ENCODE peak calls at places on chromosomes 13 and 19, in four cellular contexts. H is prostate gland; S is aorta; E is stimulated activated naive B cell treated with anti-CD40 and anti-IgM and Interleukin-4, amounts not matched to agents 10 μg/mL and 1 μg/mL and 100 μg/mL, for 72 hours. K is an unnamed sample.
A peak's percentile ranks its signal among the peaks of the same experiment; 100 is the strongest.

GRCh38 chr13:39036212-39036611 is 1.7 kb downstream of the PROSER1 start:
- DNase-seq in H (no peak), S (no peak), E (no peak), K (no peak)

GRCh38 chr19:30742981-30743380 is 370.8 kb downstream of the ZNF536 start:
- DNase-seq in S (no peak), E (no peak), H (no peak), K (no peak)

GRCh38 chr13:97946951-97947588 is 6.4 kb upstream of the IPO5 start:
- DNase-seq in E (no peak), H (no peak), S (no peak), K (no peak)

GRCh38 chr19:1133471-1133929 is 29.7 kb downstream of the GPX4 start:
- DNase-seq in H (no peak), E (peak; percentile 46), S (no peak), K (peak; percentile 68)

GRCh38 chr19:18418034-18418724 is 1.0 kb upstream of the SSBP4 start:
- DNase-seq in H (no peak), E (no peak), S (peak; percentile 87), K (peak; percentile 69)

GRCh38 chr13:109790951-109791605 is 4.7 kb upstream of the IRS2 start:
- DNase-seq in S (no peak), H (no peak), E (no peak), K (no peak)

GRCh38 chr13:112769615-112770014 is 79.8 kb downstream of the ATP11A start:
- DNase-seq in E (no peak), S (peak; percentile 42), H (no peak), K (no peak)

GRCh38 chr19:590396-590745 is 690 bp downstream of the HCN2 start:
- DNase-seq in E (no peak), S (no peak), H (no peak), K (no peak)

GRCh38 chr19:53422551-53422950 is 9.2 kb upstream of the ZNF761 start:
- DNase-seq in S (no peak), E (no peak), H (no peak), K (no peak)

GRCh38 chr19:58586131-58586765 is 13.1 kb upstream of the MZF1 start:
- DNase-seq in E (no peak), H (no peak), S (peak; percentile 65), K (no peak)

GRCh38 chr19:13953021-13953531 is 767 bp downstream of the DCAF15 start:
- DNase-seq in H (peak; percentile 21), E (no peak), S (peak; percentile 76), K (no peak)

GRCh38 chr19:6723738-6724137 is 3.3 kb upstream of the C3 start:
- DNase-seq in E (no peak), H (no peak), S (peak; percentile 44), K (no peak)

GRCh38 chr19:704447-704741 is 4.3 kb upstream of the PALM start:
- DNase-seq in H (no peak), S (no peak), E (no peak), K (no peak)

GRCh38 chr19:43470288-43470687 is 4.9 kb upstream of the LYPD3 start:
- DNase-seq in E (no peak), H (no peak), S (no peak), K (no peak)

GRCh38 chr13:113083402-113084061 is 22.1 kb upstream of the F7 start:
- DNase-seq in H (peak; percentile 76), S (no peak), E (no peak), K (no peak)

GRCh38 chr19:45423589-45424190 is at the start of gene ERCC1:
- DNase-seq in E (peak; percentile 90), H (peak; percentile 92), S (peak; percentile 99), K (peak; percentile 96)

GRCh38 chr19:13260883-13261653 is 110.9 kb downstream of the IER2 start:
- DNase-seq in E (peak; percentile 59), S (no peak), H (no peak), K (peak; percentile 51)

GRCh38 chr13:94268661-94269060 is 210.8 kb downstream of the DCT start:
- DNase-seq in H (no peak), S (no peak), E (no peak), K (no peak)

GRCh38 chr19:40143612-40144011 is 47.6 kb upstream of the MAP3K10 start:
- DNase-seq in S (no peak), E (no peak), H (no peak), K (no peak)

GRCh38 chr13:25816239-25816638 is 235.6 kb downstream of the SHISA2 start:
- DNase-seq in S (no peak), H (no peak), E (no peak), K (no peak)

GRCh38 chr19:12779162-12779993 is 4.0 kb upstream of the HOOK2 start:
- DNase-seq in S (peak; percentile 89), H (no peak), E (no peak), K (peak; percentile 73)

GRCh38 chr19:16136185-16137067 is 7.1 kb upstream of the HSH2D start:
- DNase-seq in S (no peak), E (no peak), H (no peak), K (no peak)

GRCh38 chr19:29524912-29525870 is 603 bp upstream of the VSTM2B start:
- DNase-seq in E (no peak), H (no peak), S (peak; percentile 34), K (no peak)

GRCh38 chr13:69755101-69755500 is 352.5 kb upstream of the ATXN8OS start:
- DNase-seq in E (no peak), S (no peak), H (no peak), K (no peak)

GRCh38 chr13:21901326-21901725 is 230.5 kb downstream of the FGF9 start:
- DNase-seq in H (no peak), E (no peak), S (no peak), K (no peak)

GRCh38 chr13:109977212-109977968 is 191.0 kb upstream of the IRS2 start:
- DNase-seq in E (no peak), S (no peak), H (no peak), K (no peak)

GRCh38 chr13:50208826-50209335 is 193.6 kb downstream of the KCNRG start:
- DNase-seq in S (no peak), E (peak; percentile 35), H (no peak), K (peak; percentile 45)

GRCh38 chr19:45182758-45183157 is 4.2 kb downstream of the BLOC1S3 start:
- DNase-seq in H (no peak), S (no peak), E (no peak), K (no peak)

GRCh38 chr13:24106429-24106828 is 54.1 kb upstream of the SPATA13 start:
- DNase-seq in S (no peak), E (no peak), H (no peak), K (no peak)

GRCh38 chr13:113784645-113785024 is 25.6 kb downstream of the TMEM255B start:
- DNase-seq in S (no peak), H (no peak), E (no peak), K (no peak)

GRCh38 chr13:95714142-95714832 is 37.3 kb downstream of the DNAJC3 start:
- DNase-seq in H (no peak), E (no peak), S (no peak), K (no peak)

GRCh38 chr13:25249001-25249543 is 38.2 kb downstream of the MTMR6 start:
- DNase-seq in E (no peak), H (no peak), S (no peak), K (no peak)

GRCh38 chr19:41933131-41933458 is 4.8 kb upstream of the ERFL start:
- DNase-seq in H (no peak), S (no peak), E (no peak), K (no peak)

GRCh38 chr19:55116232-55117062 is 990 bp downstream of the PPP1R12C start:
- DNase-seq in H (peak; percentile 40), S (peak; percentile 88), E (peak; percentile 30), K (peak; percentile 81)

GRCh38 chr13:74767031-74767430 is 632.8 kb upstream of the KLF12 start:
- DNase-seq in S (no peak), E (no peak), H (no peak), K (no peak)

GRCh38 chr13:53197424-53197823 is 168.8 kb downstream of the OLFM4 start:
- DNase-seq in H (no peak), E (no peak), S (no peak), K (no peak)

GRCh38 chr19:33828266-33829075 is 31.8 kb downstream of the KCTD15 start:
- DNase-seq in S (no peak), E (no peak), H (no peak), K (peak; percentile 38)

GRCh38 chr19:7590256-7590655 is 5.4 kb upstream of the CAMSAP3 start:
- DNase-seq in E (no peak), H (peak; percentile 42), S (no peak), K (peak; percentile 80)

GRCh38 chr13:91058066-91058465 is 289.4 kb upstream of the MIR17HG start:
- DNase-seq in S (no peak), E (no peak), H (no peak), K (no peak)

K was measured in ureter.